ENCODE peak calls at places on chromosomes 4 and X, in eight cellular contexts. F is HCT116, X is heart left ventricle, G is body of pancreas, D is IMR-90, J is K562, W is esophagus squamous epithelium, B is vagina. Z is an unnamed sample.
A peak's percentile ranks its signal among the peaks of the same experiment; 100 is the strongest.

GRCh38 chr4:21512351-21512750 is 436.2 kb downstream of the KCNIP4 start:
- DNase-seq in X (no peak), W (no peak), J (no peak), G (peak; percentile 3), B (no peak), F (peak; percentile 4), D (peak; percentile 4), Z (peak; percentile 17)

GRCh38 chr4:136124251-136124745 is 1408.0 kb downstream of the PCDH18 start:
- DNase-seq in D (no peak), G (no peak), B (no peak), F (no peak), J (no peak), W (no peak), X (no peak), Z (no peak)

GRCh38 chr4:146134761-146135160 is 40.8 kb upstream of the LSM6 start:
- DNase-seq in G (peak; percentile 36), F (no peak), X (no peak), J (no peak), D (no peak), B (no peak), W (no peak), Z (no peak)

GRCh38 chr4:137124278-137124932 is 407.9 kb downstream of the PCDH18 start:
- DNase-seq in J (no peak), D (peak; percentile 79), F (peak; percentile 53), B (no peak), G (peak; percentile 8), X (no peak), W (no peak), Z (no peak)

GRCh38 chrX:10902001-10902400 is 209.1 kb upstream of the HCCS start:
- DNase-seq in J (no peak), D (peak; percentile 65), B (no peak), F (no peak), X (no peak), G (no peak), W (no peak), Z (no peak)

GRCh38 chr4:145933134-145933533 is 5.5 kb downstream of the ZNF827 start:
- DNase-seq in J (no peak), W (no peak), X (no peak), F (no peak), B (no peak), D (peak; percentile 45), G (no peak), Z (no peak)

GRCh38 chr4:38574559-38575333 is 89.3 kb upstream of the KLF3 start:
- DNase-seq in B (no peak), F (no peak), D (no peak), J (no peak), G (peak; percentile 43), W (no peak), X (no peak), Z (no peak)

GRCh38 chr4:99945718-99946345 is 586 bp downstream of the DNAJB14 start:
- DNase-seq in G (peak; percentile 5), X (no peak), J (peak; percentile 45), D (peak; percentile 21), F (no peak), B (no peak), W (no peak), Z (no peak)

GRCh38 chr4:7041851-7042696 is 1.1 kb upstream of the TADA2B start:
- DNase-seq in X (peak; percentile 71), W (no peak), D (peak; percentile 55), B (no peak), F (no peak), G (peak; percentile 70), J (peak; percentile 63), Z (peak; percentile 66)

GRCh38 chr4:7042697-7043464 is at the start of gene TADA2B:
- DNase-seq in B (peak; percentile 97), G (peak; percentile 97), J (peak; percentile 99), D (peak; percentile 97), X (peak; percentile 98), W (peak; percentile 71), F (peak; percentile 91), Z (peak; percentile 97)

GRCh38 chr4:7045553-7045952 is 2.4 kb downstream of the TADA2B start:
- DNase-seq in W (no peak), B (no peak), X (peak; percentile 3), F (no peak), G (no peak), D (no peak), J (no peak), Z (no peak)

GRCh38 chr4:7044415-7044930 is 1.3 kb downstream of the TADA2B start:
- DNase-seq in F (no peak), D (no peak), J (no peak), G (peak; percentile 38), B (no peak), W (no peak), X (peak; percentile 26), Z (peak; percentile 74)

DNA sequence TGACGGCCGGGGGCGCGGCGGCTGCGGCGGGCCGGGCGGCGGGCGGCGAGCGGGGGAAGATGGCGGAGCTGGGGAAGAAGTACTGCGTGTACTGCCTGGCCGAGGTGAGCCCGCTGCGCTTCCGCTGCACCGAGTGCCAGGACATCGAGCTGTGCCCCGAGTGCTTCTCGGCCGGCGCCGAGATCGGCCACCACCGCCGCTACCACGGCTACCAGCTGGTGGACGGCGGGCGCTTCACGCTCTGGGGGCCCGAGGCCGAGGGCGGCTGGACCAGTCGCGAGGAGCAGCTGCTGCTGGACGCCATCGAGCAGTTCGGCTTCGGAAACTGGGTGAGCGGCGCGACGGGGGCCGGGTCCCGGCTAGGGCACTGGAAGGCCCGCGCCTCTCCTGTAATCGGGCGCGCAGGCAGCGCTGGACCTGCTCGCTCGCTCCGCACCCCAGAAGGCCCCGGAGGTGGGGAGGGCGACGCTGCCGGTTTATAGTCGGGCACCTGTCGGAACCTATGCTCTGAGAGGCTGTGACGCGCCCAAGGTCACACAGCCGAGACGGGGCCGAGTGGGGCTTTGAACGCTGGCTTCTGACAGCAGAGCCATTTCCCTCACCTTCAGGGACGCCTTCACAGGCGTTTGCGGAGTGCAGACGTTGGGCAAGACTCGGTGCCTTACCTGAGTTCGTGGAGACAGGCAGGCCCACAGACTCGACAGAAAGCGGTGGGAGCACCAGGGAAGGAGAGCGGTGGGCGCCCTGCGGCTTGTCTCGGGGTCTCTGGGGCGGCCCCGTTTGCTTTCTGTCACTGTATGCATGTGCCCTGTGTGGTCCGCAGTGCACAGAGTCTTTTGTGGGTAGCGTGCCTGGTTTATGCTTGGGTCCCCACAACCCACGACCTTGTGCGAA is 596 bp downstream of the TADA2B start:
- DNase-seq in F (no peak), J (peak; percentile 57), G (peak; percentile 66), X (peak; percentile 59), D (peak; percentile 38), B (no peak), W (no peak), Z (peak; percentile 56)
- TF ChIP-seq POLR2A in F (no peak), J (no peak), G (peak; percentile 66), X (no peak), D (no peak), B (no peak), W (no peak), Z (no peak)

DNA sequence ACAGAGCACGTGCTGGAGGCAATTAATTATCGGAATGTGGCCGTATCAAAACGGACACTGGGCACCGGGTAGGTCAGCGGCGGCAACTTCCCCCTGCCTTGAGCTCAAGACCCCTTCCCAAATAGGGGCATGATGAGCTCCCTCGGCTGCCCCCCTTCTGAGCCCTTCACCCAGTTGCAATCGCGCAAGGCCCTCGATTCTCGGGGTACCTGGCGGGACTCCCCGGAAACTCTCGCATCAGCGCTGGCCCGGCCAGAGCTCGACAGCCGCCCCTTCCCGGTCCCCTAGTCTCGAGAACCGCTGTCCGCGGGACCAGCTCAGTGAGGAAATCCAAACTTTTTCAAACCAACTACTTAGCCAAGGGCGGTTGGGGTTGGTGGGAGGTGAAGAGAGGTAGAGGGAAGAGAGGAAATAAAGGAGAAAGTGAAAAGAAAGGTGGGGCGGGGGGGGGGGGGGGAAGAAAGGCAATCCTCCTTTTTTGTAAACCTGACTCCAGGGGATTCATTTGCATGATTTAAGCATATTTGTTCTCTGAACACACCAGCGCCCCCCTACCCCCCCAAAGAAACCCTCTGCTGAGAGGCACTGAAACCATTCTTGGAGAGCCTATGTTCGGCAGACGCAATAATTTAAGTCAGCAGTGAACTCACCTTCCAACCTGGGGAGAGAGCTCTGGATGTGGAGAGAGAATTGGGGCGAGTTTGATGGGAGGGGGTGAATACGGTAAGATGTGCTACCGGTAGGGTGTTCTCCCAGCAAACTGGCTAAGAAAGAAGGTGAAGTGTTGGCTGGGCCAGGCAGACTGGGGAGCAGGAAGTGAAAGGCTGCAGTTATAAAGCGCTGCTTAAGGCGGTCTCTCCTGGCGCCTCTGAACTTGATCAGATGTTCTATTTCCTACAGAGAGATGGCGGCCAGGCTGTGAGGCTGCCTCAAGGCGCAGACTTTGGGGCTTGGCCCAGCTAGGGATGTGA is 2.0 kb upstream of the ZIC3 start:
- DNase-seq in X (no peak), F (no peak), J (no peak), G (no peak), W (no peak), B (no peak), D (no peak), Z (no peak)
- H3K4me3 ChIP-seq in X (no peak overlapping the region), F (no peak overlapping the region), J (no peak overlapping the region), G (no peak overlapping the region), W (no peak overlapping the region), B (no peak overlapping the region), D (no peak overlapping the region), Z (no peak overlapping the region)

GRCh38 chr4:122917731-122918130 is 4.7 kb downstream of the NUDT6 start:
- DNase-seq in X (no peak), J (no peak), F (no peak), B (no peak), G (no peak), W (no peak), D (peak; percentile 28), Z (no peak)

GRCh38 chr4:122922877-122923511 is 597 bp upstream of the NUDT6 start:
- DNase-seq in B (no peak), W (peak; percentile 54), X (peak; percentile 83), F (peak; percentile 73), D (peak; percentile 82), G (peak; percentile 83), J (peak; percentile 81), Z (peak; percentile 93)

GRCh38 chr4:122921971-122922876 is at the start of gene NUDT6:
- DNase-seq in F (no peak), B (no peak), J (peak; percentile 67), W (no peak), G (peak; percentile 51), D (peak; percentile 69), X (peak; percentile 70), Z (peak; percentile 87)

GRCh38 chr4:122920473-122920872 is 1.9 kb downstream of the NUDT6 start:
- DNase-seq in G (no peak), B (no peak), F (no peak), D (no peak), X (no peak), J (no peak), W (no peak), Z (no peak)

GRCh38 chr4:122921300-122921699 is 1.1 kb downstream of the NUDT6 start:
- DNase-seq in W (no peak), X (no peak), G (no peak), J (no peak), F (no peak), D (no peak), B (no peak), Z (no peak)
- H3K4me1 ChIP-seq in W (peaks cover 26% of the 10 kb centered on the region), X (peaks cover 19% of the 10 kb centered on the region), G (peaks cover 17% of the 10 kb centered on the region), J (peaks cover 24% of the 10 kb centered on the region), F (peaks cover 7% of the 10 kb centered on the region), D (peaks cover 2% of the 10 kb centered on the region), B (peaks cover 24% of the 10 kb centered on the region), Z (peaks cover 6% of the 10 kb centered on the region)

GRCh38 chrX:153827016-153827415 is 3.3 kb downstream of the PDZD4 start:
- DNase-seq in D (no peak), B (no peak), X (no peak), F (no peak), G (no peak), W (no peak), J (no peak), Z (no peak)

GRCh38 chrX:153827903-153828302 is 2.4 kb downstream of the PDZD4 start:
- DNase-seq in D (no peak), F (no peak), G (no peak), J (no peak), W (no peak), B (peak; percentile 64), X (no peak), Z (no peak)

GRCh38 chrX:153828308-153828707 is 2.0 kb downstream of the PDZD4 start:
- DNase-seq in F (no peak), G (no peak), J (no peak), W (no peak), X (no peak), D (no peak), B (peak; percentile 79), Z (no peak)

GRCh38 chrX:153824348-153824747 is 6.0 kb downstream of the PDZD4 start:
- DNase-seq in X (no peak), W (no peak), G (no peak), F (no peak), B (peak; percentile 79), J (no peak), D (no peak), Z (no peak)

DNA sequence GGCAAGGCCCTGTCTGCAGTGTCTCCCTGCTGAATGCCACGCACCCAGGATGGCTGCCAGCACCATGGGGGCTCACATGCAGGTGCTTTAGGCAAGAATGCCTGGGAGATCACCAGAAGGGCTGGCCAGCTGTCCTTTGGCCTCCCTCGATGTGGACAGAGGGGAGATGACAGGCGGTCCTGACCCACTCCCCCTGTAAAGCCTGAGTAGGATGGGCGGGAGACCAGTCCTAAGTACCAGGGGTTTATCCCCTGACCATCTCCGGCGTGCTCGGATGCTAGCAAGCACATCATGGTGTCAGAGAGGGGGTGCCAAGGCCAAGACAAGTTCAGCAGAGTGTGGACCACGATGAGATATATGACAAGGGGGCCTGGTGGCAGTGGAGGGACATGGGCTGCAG is 5.3 kb downstream of the PDZD4 start:
- DNase-seq in J (no peak), W (no peak), D (no peak), B (peak; percentile 69), F (no peak), G (no peak), X (no peak), Z (no peak)
- TF ChIP-seq POLR2A in J (no peak), W (no peak), D (no peak), B (no peak), F (no peak), G (no peak), X (no peak), Z (no peak)